ENCODE peak calls at places on chromosomes 6 and 20, in seven cellular contexts. H is HTR-8/SVneo, U is EL, Y is DMS53, D is Panc1, E is GM19239, G is cardiac muscle cell. P is an unnamed sample.
A peak's percentile ranks its signal among the peaks of the same experiment; 100 is the strongest.

GRCh38 chr6:53257533-53257932 is 91.2 kb downstream of the ELOVL5 start:
- DNase-seq in H (no peak), U (no peak), Y (no peak), D (no peak), E (no peak), G (no peak), P (no peak)

GRCh38 chr6:108030223-108030622 is 44.3 kb downstream of the OSTM1 start:
- DNase-seq in H (no peak), U (no peak), Y (no peak), D (no peak), E (no peak), G (no peak), P (peak; percentile 92)

GRCh38 chr6:45589367-45589766 is 211.6 kb upstream of the SUPT3H start:
- DNase-seq in H (no peak), U (no peak), Y (no peak), D (no peak), E (no peak), G (no peak), P (no peak)

GRCh38 chr20:11867286-11867921 is 50.3 kb upstream of the BTBD3 start:
- DNase-seq in H (no peak), U (peak; percentile 4), Y (no peak), D (no peak), E (no peak), G (no peak), P (no peak)

GRCh38 chr20:4811661-4812181 is 90.0 kb downstream of the PRND start:
- DNase-seq in H (no peak), U (no peak), Y (no peak), D (no peak), E (no peak), G (no peak), P (no peak)

GRCh38 chr20:25344634-25345033 is 46.0 kb downstream of the ABHD12 start:
- DNase-seq in H (no peak), U (no peak), Y (no peak), D (no peak), E (no peak), G (no peak), P (no peak)

GRCh38 chr6:133447924-133448323 is 206.8 kb downstream of the EYA4 start:
- DNase-seq in H (no peak), U (no peak), Y (no peak), D (no peak), E (no peak), G (peak; percentile 80), P (no peak)

GRCh38 chr20:38542994-38543906 is 37.7 kb upstream of the ADIG start:
- DNase-seq in H (no peak), U (no peak), Y (no peak), D (no peak), E (no peak), G (peak; percentile 16), P (no peak)

GRCh38 chr6:31581511-31582229 is 554 bp downstream of the LTB start:
- DNase-seq in H (no peak), U (peak; percentile 23), Y (peak; percentile 47), D (no peak), E (no peak), G (no peak), P (peak; percentile 45)

GRCh38 chr6:18349350-18349749 is 37.8 kb upstream of the RNF144B start:
- DNase-seq in H (no peak), U (no peak), Y (no peak), D (no peak), E (no peak), G (no peak), P (no peak)

GRCh38 chr6:88655586-88655985 is 307.8 kb downstream of the RNGTT start:
- DNase-seq in H (no peak), U (no peak), Y (no peak), D (no peak), E (no peak), G (no peak), P (no peak)

GRCh38 chr6:44228031-44228430 is 4.6 kb downstream of the SLC29A1 start:
- DNase-seq in H (no peak), U (no peak), Y (no peak), D (no peak), E (no peak), G (no peak), P (no peak)

GRCh38 chr6:5276596-5276995 is 15.3 kb downstream of the FARS2 start:
- DNase-seq in H (no peak), U (no peak), Y (no peak), D (no peak), E (no peak), G (no peak), P (no peak)

GRCh38 chr6:159097256-159097655 is 52.5 kb upstream of the TAGAP start:
- DNase-seq in H (no peak), U (no peak), Y (no peak), D (no peak), E (no peak), G (no peak), P (no peak)

GRCh38 chr6:170210026-170210390 is 80.9 kb downstream of the DLL1 start:
- DNase-seq in H (no peak), U (no peak), Y (no peak), D (no peak), E (no peak), G (no peak), P (no peak)

GRCh38 chr6:161940519-161940918 is 666.7 kb upstream of the AGPAT4 start:
- DNase-seq in H (no peak), U (no peak), Y (no peak), D (no peak), E (no peak), G (no peak), P (no peak)

GRCh38 chr20:4435210-4435609 is 286.5 kb upstream of the PRND start:
- DNase-seq in H (no peak), U (peak; percentile 69), Y (no peak), D (no peak), E (no peak), G (no peak), P (no peak)

GRCh38 chr20:2799688-2800589 is 488 bp downstream of the CPXM1 start:
- DNase-seq in H (no peak), U (no peak), Y (peak; percentile 18), D (no peak), E (peak; percentile 48), G (peak; percentile 48), P (peak; percentile 45)

GRCh38 chr20:15909995-15910394 is 663.3 kb downstream of the KIF16B start:
- DNase-seq in H (no peak), U (no peak), Y (no peak), D (no peak), E (no peak), G (no peak), P (no peak)

GRCh38 chr6:130885392-130886192 is 58.4 kb downstream of the SMLR1 start:
- DNase-seq in H (peak; percentile 71), U (peak; percentile 77), Y (peak; percentile 79), D (peak; percentile 67), E (peak; percentile 15), G (peak; percentile 89), P (peak; percentile 79)

GRCh38 chr6:157326979-157327378 is 3.7 kb upstream of the TMEM242 start:
- DNase-seq in H (no peak), U (no peak), Y (no peak), D (no peak), E (no peak), G (peak; percentile 87), P (no peak)

GRCh38 chr6:15512126-15512525 is 150.7 kb downstream of the DTNBP1 start:
- DNase-seq in H (peak; percentile 31), U (no peak), Y (peak; percentile 35), D (no peak), E (no peak), G (no peak), P (peak; percentile 42)

GRCh38 chr20:62150236-62150575 is 6.6 kb downstream of the SS18L1 start:
- DNase-seq in H (no peak), U (no peak), Y (no peak), D (no peak), E (no peak), G (no peak), P (no peak)

GRCh38 chr6:37485259-37485658 is 14.4 kb downstream of the CCDC167 start:
- DNase-seq in H (no peak), U (no peak), Y (peak; percentile 26), D (no peak), E (no peak), G (no peak), P (peak; percentile 62)

GRCh38 chr20:20782221-20782620 is 69.8 kb upstream of the RALGAPA2 start:
- DNase-seq in H (no peak), U (no peak), Y (no peak), D (no peak), E (no peak), G (peak; percentile 17), P (no peak)

GRCh38 chr6:131548441-131548840 is 24.6 kb upstream of the ARG1 start:
- DNase-seq in H (no peak), U (no peak), Y (no peak), D (no peak), E (no peak), G (no peak), P (no peak)

GRCh38 chr6:17768388-17768787 is 61.7 kb upstream of the NUP153 start:
- DNase-seq in H (no peak), U (no peak), Y (no peak), D (no peak), E (no peak), G (peak; percentile 50), P (peak; percentile 3)